ENCODE peak calls at places on chromosomes 13 and 19, in six cellular contexts. Q, E, M, G, H and C are unnamed samples.

GRCh38 chr13:76314495-76314894 is 571.7 kb downstream of the KCTD12 start:
- DNase-seq in M (peak), G (no peak), Q (no peak), H (no peak), E (no peak), C (no peak)

GRCh38 chr19:13229246-13229645 is 79.0 kb downstream of the IER2 start:
- DNase-seq in H (no peak), M (no peak), Q (no peak), G (no peak), E (no peak), C (no peak)

GRCh38 chr19:18422530-18423191 is 3.5 kb downstream of the SSBP4 start:
- DNase-seq in E (no peak), G (no peak), H (no peak), Q (no peak), M (no peak), C (no peak)

GRCh38 chr19:16649734-16650133 is 10.2 kb downstream of the SMIM7 start:
- DNase-seq in G (no peak), E (no peak), Q (no peak), H (no peak), M (no peak), C (no peak)

GRCh38 chr13:100209857-100210580 is 121.1 kb downstream of the PCCA start:
- DNase-seq in Q (peak), M (no peak), E (no peak), G (no peak), H (no peak), C (peak)

GRCh38 chr13:54513254-54513653 is 1484.6 kb downstream of the OLFM4 start:
- DNase-seq in H (no peak), G (no peak), M (no peak), E (no peak), Q (no peak), C (no peak)

GRCh38 chr13:46850214-46850613 is 46.6 kb downstream of the HTR2A start:
- DNase-seq in G (no peak), E (no peak), Q (no peak), M (no peak), H (no peak), C (no peak)

GRCh38 chr19:10769533-10770491 is 51.9 kb downstream of the DNM2 start:
- DNase-seq in Q (no peak), E (peak), H (no peak), M (peak), G (no peak), C (no peak)

GRCh38 chr13:113786262-113786841 is 27.3 kb downstream of the TMEM255B start:
- DNase-seq in H (no peak), Q (no peak), E (no peak), G (no peak), M (no peak), C (no peak)

GRCh38 chr19:543912-544608 is at the start of gene GZMM:
- DNase-seq in M (no peak), G (peak), E (no peak), H (no peak), Q (no peak), C (no peak)

GRCh38 chr13:62702502-62702901 is 1286.9 kb upstream of the PCDH20 start:
- DNase-seq in G (no peak), H (no peak), M (no peak), Q (no peak), E (no peak), C (no peak)

GRCh38 chr13:28805193-28805819 is 14.8 kb upstream of the MTUS2 start:
- DNase-seq in M (peak), Q (no peak), G (peak), E (peak), H (peak), C (no peak)

GRCh38 chr13:73025212-73026012 is 33.4 kb upstream of the KLF5 start:
- DNase-seq in M (no peak), Q (no peak), H (no peak), G (no peak), E (no peak), C (no peak)

GRCh38 chr19:51070334-51070886 is 5.5 kb upstream of the KLK13 start:
- DNase-seq in Q (no peak), H (no peak), E (no peak), G (no peak), M (no peak), C (no peak)

GRCh38 chr19:32824906-32825608 is 44.5 kb downstream of the SLC7A9 start:
- DNase-seq in H (peak), Q (no peak), M (no peak), E (no peak), G (no peak), C (no peak)

GRCh38 chr19:32287811-32288227 is 57.6 kb upstream of the ZNF507 start:
- DNase-seq in H (peak), M (peak), E (peak), Q (peak), G (peak), C (peak)

GRCh38 chr13:43564941-43565340 is 221.8 kb downstream of the ENOX1 start:
- DNase-seq in M (no peak), Q (no peak), E (no peak), G (no peak), H (no peak), C (no peak)

GRCh38 chr19:51359294-51359693 is 6.9 kb downstream of the ETFB start:
- DNase-seq in H (no peak), E (no peak), G (no peak), Q (peak), M (no peak), C (peak)

GRCh38 chr13:85654227-85654626 is 145.0 kb downstream of the SLITRK6 start:
- DNase-seq in G (no peak), E (no peak), Q (no peak), M (no peak), H (no peak), C (no peak)

GRCh38 chr13:34294483-34295129 is 476.7 kb downstream of the RFC3 start:
- DNase-seq in H (no peak), M (no peak), E (no peak), G (no peak), Q (no peak), C (no peak)

GRCh38 chr13:85509512-85509911 is 289.7 kb downstream of the SLITRK6 start:
- DNase-seq in E (no peak), G (no peak), H (no peak), M (no peak), Q (no peak), C (no peak)

GRCh38 chr19:51777570-51778460 is 16.8 kb downstream of the FPR2 start:
- DNase-seq in G (peak), H (peak), E (peak), M (peak), Q (peak), C (peak)

GRCh38 chr19:35136977-35137702 is 1.5 kb upstream of the FXYD1 start:
- DNase-seq in E (no peak), Q (no peak), H (no peak), G (no peak), M (no peak), C (no peak)

GRCh38 chr13:42946927-42947326 is 45.1 kb downstream of the EPSTI1 start:
- DNase-seq in G (no peak), H (no peak), E (no peak), M (no peak), Q (no peak), C (no peak)

GRCh38 chr13:42083138-42083770 is 34.8 kb downstream of the DGKH start:
- DNase-seq in H (no peak), Q (no peak), E (no peak), G (no peak), M (no peak), C (no peak)

GRCh38 chr13:99473515-99473914 is 27.8 kb upstream of the TM9SF2 start:
- DNase-seq in Q (no peak), E (no peak), G (no peak), H (no peak), M (no peak), C (no peak)

GRCh38 chr19:7395360-7395781 is 46.6 kb downstream of the ARHGEF18 start:
- DNase-seq in E (no peak), Q (no peak), H (no peak), M (peak), G (no peak), C (no peak)

GRCh38 chr19:12884926-12885748 is 1.9 kb downstream of the KLF1 start:
- DNase-seq in M (peak), H (peak), Q (no peak), G (peak), E (peak), C (no peak)

GRCh38 chr13:74452176-74452575 is 318.0 kb upstream of the KLF12 start:
- DNase-seq in Q (no peak), M (no peak), E (no peak), G (no peak), H (no peak), C (no peak)

GRCh38 chr19:33236696-33237390 is 11.2 kb upstream of the SLC7A10 start:
- DNase-seq in Q (no peak), E (no peak), M (no peak), G (no peak), H (no peak), C (no peak)

GRCh38 chr13:39602277-39602613 is 748 bp downstream of the LHFPL6 start:
- DNase-seq in M (no peak), Q (no peak), E (no peak), G (no peak), H (no peak), C (no peak)

GRCh38 chr19:35742121-35742724 is at the start of gene IGFLR1:
- DNase-seq in Q (no peak), G (no peak), E (no peak), H (no peak), M (no peak), C (no peak)

GRCh38 chr13:39916330-39916729 is 260.9 kb downstream of the COG6 start:
- DNase-seq in Q (no peak), M (no peak), G (no peak), H (no peak), E (no peak), C (no peak)

GRCh38 chr13:32302461-32302860 is 12.7 kb downstream of the ZAR1L start:
- DNase-seq in Q (no peak), E (no peak), M (no peak), H (no peak), G (no peak), C (no peak)

GRCh38 chr13:42651936-42652641 is 78.1 kb downstream of the TNFSF11 start:
- DNase-seq in Q (no peak), E (no peak), G (no peak), H (no peak), M (no peak), C (no peak)

DNA sequence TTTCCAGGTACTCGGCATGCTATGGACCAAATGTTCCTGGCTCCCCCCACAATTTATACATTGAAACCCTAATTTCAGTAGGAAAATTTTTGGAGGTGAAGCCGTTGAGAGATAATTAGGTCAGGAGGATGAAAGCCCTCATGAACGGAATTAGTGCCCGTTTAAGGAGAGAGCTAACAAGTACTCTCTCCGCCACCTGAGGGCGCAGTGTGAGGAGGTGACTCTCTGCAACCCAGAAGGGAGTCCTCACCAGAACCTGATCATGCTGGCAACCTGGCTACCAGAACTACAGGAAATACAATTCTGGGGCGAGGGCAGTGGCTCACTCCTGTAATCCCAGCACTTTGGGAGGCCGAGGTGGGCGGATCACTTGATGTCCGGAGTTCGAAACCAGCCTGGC is 397.8 kb downstream of the SLITRK5 start:
- DNase-seq in M (peak), H (no peak), G (peak), E (peak), Q (no peak), C (no peak)
- TF ChIP-seq CTCF in M (no peak), H (peak), G (peak), E (no peak), Q (no peak), C (peak)

GRCh38 chr19:40570313-40571004 is 6.2 kb upstream of the SHKBP1 start:
- DNase-seq in M (peak), Q (peak), E (peak), H (peak), G (peak), C (peak)
- TF ChIP-seq CTCF in M (no peak), Q (peak), E (peak), H (no peak), G (no peak), C (no peak)

GRCh38 chr13:27659466-27659865 is 37.8 kb downstream of the POLR1D start:
- DNase-seq in E (no peak), Q (no peak), G (no peak), M (no peak), H (no peak), C (no peak)

GRCh38 chr13:27658569-27658968 is 36.9 kb downstream of the POLR1D start:
- DNase-seq in E (no peak), G (no peak), H (no peak), M (no peak), Q (peak), C (no peak)

GRCh38 chr13:27654816-27655215 is 33.1 kb downstream of the POLR1D start:
- DNase-seq in H (no peak), M (no peak), Q (no peak), E (no peak), G (no peak), C (no peak)

GRCh38 chr13:27660511-27660910 is 38.8 kb downstream of the POLR1D start:
- DNase-seq in E (no peak), M (no peak), Q (no peak), G (no peak), H (no peak), C (no peak)

GRCh38 chr13:27657724-27658123 is 36.0 kb downstream of the POLR1D start:
- DNase-seq in E (no peak), H (no peak), G (no peak), M (no peak), Q (no peak), C (no peak)
- TF ChIP-seq CTCF in E (no peak), H (no peak), G (no peak), M (no peak), Q (no peak), C (no peak)

DNA sequence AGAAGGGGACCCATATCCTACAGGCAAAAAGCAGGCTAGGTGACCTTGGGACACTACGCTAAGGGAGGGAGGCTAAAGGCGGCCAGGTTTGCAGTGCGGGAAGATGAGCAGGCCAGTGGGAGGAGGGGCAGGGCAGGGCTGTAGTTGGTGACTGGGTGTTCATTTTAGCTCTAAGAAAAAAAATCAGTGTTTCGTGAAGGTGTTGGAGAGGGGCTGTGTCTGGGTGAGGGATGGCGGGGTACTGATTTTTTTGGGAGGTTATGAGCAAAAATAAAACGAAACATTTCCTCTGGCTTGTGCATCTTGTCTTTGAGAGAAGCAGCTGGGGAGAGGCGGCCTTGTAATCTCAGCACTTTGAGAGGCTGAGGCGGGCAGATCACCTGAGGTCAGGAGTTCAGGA is 4.3 kb upstream of the NUP62 start:
- DNase-seq in M (no peak), E (no peak), G (no peak), H (no peak), Q (no peak), C (no peak)
- TF ChIP-seq CTCF in M (no peak), E (no peak), G (no peak), H (no peak), Q (no peak), C (no peak)

DNA sequence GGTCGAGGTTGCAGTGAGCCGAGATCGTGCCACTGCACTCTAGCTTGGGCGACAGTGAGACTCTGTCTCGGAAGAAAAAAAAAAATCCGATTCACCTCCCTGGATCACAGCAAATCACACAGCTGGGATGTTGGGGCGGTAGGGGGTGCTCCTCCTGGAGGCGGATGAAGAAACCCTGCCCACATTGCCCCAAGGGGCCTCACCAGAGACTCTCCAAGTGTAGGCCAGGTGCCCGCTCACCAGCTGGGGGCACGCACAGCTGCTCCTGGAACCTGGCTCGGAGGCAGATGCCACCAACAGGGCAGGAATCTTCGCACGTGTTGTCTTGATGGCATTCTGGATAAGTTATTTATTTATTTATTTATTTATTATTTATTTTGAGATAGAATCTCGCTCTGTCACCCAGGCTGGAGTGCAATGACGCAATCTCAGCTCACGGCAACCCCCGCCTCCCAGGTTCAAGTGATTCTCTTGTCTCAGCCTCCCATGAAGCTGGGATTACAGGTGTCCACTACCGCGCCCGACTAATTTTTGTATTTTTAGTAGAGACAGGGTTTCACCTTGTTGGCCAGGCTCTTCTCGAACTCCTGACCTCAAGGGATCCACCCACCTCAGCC is 3.1 kb downstream of the UQCR11 start:
- DNase-seq in M (no peak), Q (no peak), G (no peak), E (no peak), H (no peak), C (no peak)
- TF ChIP-seq CTCF in M (no peak), Q (no peak), G (no peak), E (no peak), H (no peak), C (no peak)

GRCh38 chr13:40970803-40971202 is 48.3 kb downstream of the ELF1 start:
- DNase-seq in H (no peak), M (no peak), Q (no peak), G (no peak), E (no peak), C (no peak)

GRCh38 chr13:40971321-40971720 is 47.8 kb downstream of the ELF1 start:
- DNase-seq in G (no peak), M (no peak), E (no peak), H (no peak), Q (no peak), C (no peak)

GRCh38 chr13:40975441-40975840 is 43.7 kb downstream of the ELF1 start:
- DNase-seq in M (no peak), G (no peak), H (no peak), E (no peak), Q (no peak), C (no peak)

GRCh38 chr13:40973409-40973808 is 45.7 kb downstream of the ELF1 start:
- DNase-seq in M (no peak), H (no peak), G (no peak), Q (no peak), E (no peak), C (no peak)

GRCh38 chr13:40974460-40975407 is 44.4 kb downstream of the ELF1 start:
- DNase-seq in G (peak), M (peak), H (no peak), E (peak), Q (no peak), C (no peak)
- TF ChIP-seq CTCF in G (peak), M (peak), H (peak), E (no peak), Q (peak), C (peak)

DNA sequence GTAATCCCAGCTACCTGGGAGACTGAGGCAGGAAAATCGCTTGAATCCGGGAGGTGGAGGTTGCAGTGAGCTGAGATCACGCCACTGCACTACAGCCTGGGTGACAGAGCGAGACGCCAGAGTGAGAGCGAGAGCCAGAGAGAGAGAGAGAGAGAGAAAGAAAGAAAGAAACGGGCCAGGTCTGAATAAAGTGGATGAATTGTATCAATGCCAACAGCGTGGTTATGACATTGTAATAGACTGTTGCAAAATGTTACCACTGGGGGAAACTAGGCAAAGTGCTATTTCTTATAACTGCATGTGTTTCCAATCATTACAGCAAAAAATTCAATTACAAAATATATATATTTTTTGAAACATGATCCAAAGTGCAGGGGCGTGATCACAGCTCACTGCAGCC is 11.8 kb upstream of the BTBD2 start:
- DNase-seq in G (no peak), E (no peak), M (no peak), Q (peak), H (no peak), C (no peak)
- TF ChIP-seq CTCF in G (no peak), E (no peak), M (no peak), Q (peak), H (no peak), C (no peak)

GRCh38 chr13:51687928-51688714 is 103.9 kb downstream of the WDFY2 start:
- DNase-seq in Q (no peak), E (no peak), G (no peak), H (no peak), M (no peak), C (no peak)
- TF ChIP-seq CTCF in Q (no peak), E (no peak), G (no peak), H (no peak), M (no peak), C (no peak)

GRCh38 chr13:26067601-26068000 is 15.8 kb upstream of the SHISA2 start:
- DNase-seq in E (no peak), H (no peak), M (no peak), Q (no peak), G (no peak), C (no peak)

GRCh38 chr13:26060366-26060765 is 8.6 kb upstream of the SHISA2 start:
- DNase-seq in Q (no peak), G (no peak), H (no peak), E (no peak), M (no peak), C (no peak)

GRCh38 chr13:26062853-26063444 is 11.1 kb upstream of the SHISA2 start:
- DNase-seq in M (peak), G (no peak), Q (no peak), E (peak), H (peak), C (no peak)

GRCh38 chr13:26058704-26059103 is 6.9 kb upstream of the SHISA2 start:
- DNase-seq in Q (no peak), E (no peak), M (no peak), G (no peak), H (no peak), C (no peak)

DNA sequence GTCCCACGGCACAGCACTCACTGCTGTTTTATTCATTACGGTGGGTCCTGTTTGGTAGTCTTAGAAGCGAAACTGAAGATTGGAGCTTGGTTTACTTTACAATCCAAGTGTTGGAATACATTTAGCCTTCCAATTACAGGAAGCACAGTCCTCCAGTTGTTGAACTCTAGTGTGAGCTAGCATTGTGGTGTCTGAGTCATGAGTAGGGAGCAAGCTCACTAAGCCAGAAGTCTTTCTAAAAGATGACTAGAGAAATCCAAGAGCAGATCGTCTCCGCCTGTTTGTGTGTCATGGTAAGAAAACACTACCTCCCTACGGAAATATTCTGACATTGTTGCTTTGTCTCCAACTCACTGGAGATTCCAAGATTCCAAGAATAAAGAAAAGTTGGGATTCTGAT is 10.1 kb upstream of the SHISA2 start:
- DNase-seq in E (no peak), G (no peak), H (no peak), Q (peak), M (no peak), C (no peak)
- TF ChIP-seq CTCF in E (no peak), G (no peak), H (no peak), Q (no peak), M (no peak), C (no peak)